ENCODE peak calls at places on chromosomes 6 and 20, in five cellular contexts. A is cardiac fibroblast; M is DMS153; X is myocyte; C is stimulated activated naive CD8-positive, alpha-beta T cell treated with anti-CD3 and anti-CD28 coated beads, Interleukin-15, Interleukin-2, amounts not matched to agents 100 U/mL and 50 U/mL, for 24 hours. Q is an unnamed sample.

GRCh38 chr20:34522969-34523871 is 7.0 kb downstream of the DYNLRB1 start:
- DNase-seq in A (peak; percentile 61), M (no peak), X (peak; percentile 97), C (peak; percentile 60), Q (peak; percentile 97)

GRCh38 chr6:16657768-16658167 is 103.5 kb downstream of the ATXN1 start:
- DNase-seq in A (no peak), M (no peak), X (no peak), C (no peak), Q (no peak)

GRCh38 chr6:53301801-53302537 is 46.8 kb downstream of the ELOVL5 start:
- DNase-seq in A (no peak), M (no peak), X (no peak), C (no peak), Q (no peak)

GRCh38 chr6:105326838-105327745 is 75.8 kb downstream of the PREP start:
- DNase-seq in A (no peak), M (peak; percentile 58), X (peak; percentile 96), C (no peak), Q (peak; percentile 91)

GRCh38 chr6:168700880-168701279 is 259.9 kb downstream of the SMOC2 start:
- DNase-seq in A (no peak), M (no peak), X (no peak), C (no peak), Q (no peak)

GRCh38 chr20:35232575-35232974 is 6.1 kb downstream of the MMP24 start:
- DNase-seq in A (peak; percentile 46), M (no peak), X (no peak), C (no peak), Q (no peak)

GRCh38 chr20:37179671-37180524 is 550 bp upstream of the MROH8 start:
- DNase-seq in A (peak; percentile 23), M (no peak), X (peak; percentile 38), C (no peak), Q (no peak)

GRCh38 chr20:40941023-40941655 is 87.5 kb upstream of the TOP1 start:
- DNase-seq in A (no peak), M (no peak), X (no peak), C (no peak), Q (no peak)

GRCh38 chr6:130513770-130514169 is 148.0 kb downstream of the TMEM200A start:
- DNase-seq in A (peak; percentile 47), M (peak; percentile 16), X (peak; percentile 70), C (peak; percentile 31), Q (peak; percentile 67)

GRCh38 chr20:23602699-23603098 is 3.0 kb downstream of the CST9 start:
- DNase-seq in A (no peak), M (no peak), X (no peak), C (no peak), Q (no peak)

GRCh38 chr6:25370175-25371036 is 91.2 kb downstream of the CARMIL1 start:
- DNase-seq in A (no peak), M (peak; percentile 91), X (no peak), C (peak; percentile 9), Q (no peak)

GRCh38 chr20:49567421-49568256 is at the start of gene PTGIS:
- DNase-seq in A (peak; percentile 33), M (no peak), X (no peak), C (no peak), Q (no peak)

GRCh38 chr6:142942805-142943227 is 2.2 kb downstream of the HIVEP2 start:
- DNase-seq in A (peak; percentile 71), M (no peak), X (peak; percentile 45), C (no peak), Q (no peak)

GRCh38 chr6:1636971-1637871 is 27.5 kb downstream of the FOXC1 start:
- DNase-seq in A (no peak), M (no peak), X (peak; percentile 33), C (no peak), Q (no peak)

GRCh38 chr6:21634582-21634981 is 41.0 kb downstream of the SOX4 start:
- DNase-seq in A (peak; percentile 94), M (peak; percentile 4), X (peak; percentile 47), C (no peak), Q (no peak)

GRCh38 chr6:44251576-44252524 is 4.9 kb downstream of the HSP90AB1 start:
- DNase-seq in A (no peak), M (no peak), X (no peak), C (no peak), Q (no peak)

GRCh38 chr6:6256881-6257280 is 63.6 kb downstream of the F13A1 start:
- DNase-seq in A (no peak), M (no peak), X (no peak), C (no peak), Q (no peak)

GRCh38 chr20:35318502-35319157 is 26.4 kb upstream of the FAM83C start:
- DNase-seq in A (peak; percentile 63), M (peak; percentile 89), X (peak; percentile 90), C (no peak), Q (peak; percentile 88)